ENCODE peak calls at places on chromosome 3, in five cellular contexts. One of them, this sample, is unnamed.

GRCh38 chr3:192875971-192876565 is 41.6 kb downstream of the MB21D2 start:
- DNase-seq in GM23338: no peak
- DNase-seq in HL-60: no peak
- DNase-seq in SK-N-SH: no peak
- DNase-seq in HCT116: no peak
- DNase-seq in this sample: no peak

GRCh38 chr3:185362850-185363661 is at the start of gene MAP3K13:
- DNase-seq in GM23338: peak
- DNase-seq in HL-60: peak
- DNase-seq in SK-N-SH: peak
- DNase-seq in HCT116: peak
- DNase-seq in this sample: no peak

GRCh38 chr3:125055913-125056705 is at the start of gene HEG1:
- DNase-seq in GM23338: peak
- DNase-seq in HL-60: peak
- DNase-seq in SK-N-SH: peak
- DNase-seq in HCT116: no peak
- DNase-seq in this sample: no peak

GRCh38 chr3:179149239-179149887 is 1.2 kb downstream of the PIK3CA start:
- DNase-seq in GM23338: peak
- DNase-seq in HL-60: peak
- DNase-seq in SK-N-SH: no peak
- DNase-seq in HCT116: no peak
- DNase-seq in this sample: no peak

GRCh38 chr3:102400766-102401165 is 34.0 kb upstream of the ZPLD1 start:
- DNase-seq in GM23338: no peak
- DNase-seq in HL-60: no peak
- DNase-seq in SK-N-SH: no peak
- DNase-seq in HCT116: peak
- DNase-seq in this sample: peak

GRCh38 chr3:3074551-3075257 is 35.5 kb downstream of the IL5RA start:
- DNase-seq in GM23338: no peak
- DNase-seq in HL-60: no peak
- DNase-seq in SK-N-SH: no peak
- DNase-seq in HCT116: no peak
- DNase-seq in this sample: no peak

GRCh38 chr3:129068291-129068886 is 7.8 kb downstream of the GP9 start:
- DNase-seq in GM23338: peak
- DNase-seq in HL-60: no peak
- DNase-seq in SK-N-SH: no peak
- DNase-seq in HCT116: no peak
- DNase-seq in this sample: no peak

GRCh38 chr3:184334470-184335158 is 2.8 kb upstream of the FAM131A start:
- DNase-seq in GM23338: no peak
- DNase-seq in HL-60: no peak
- DNase-seq in SK-N-SH: no peak
- DNase-seq in HCT116: no peak
- DNase-seq in this sample: peak

GRCh38 chr3:73381551-73381950 is 243.2 kb downstream of the PDZRN3 start:
- DNase-seq in GM23338: no peak
- DNase-seq in HL-60: no peak
- DNase-seq in SK-N-SH: no peak
- DNase-seq in HCT116: no peak
- DNase-seq in this sample: no peak

GRCh38 chr3:129461022-129461421 is 21.0 kb downstream of the IFT122 start:
- DNase-seq in GM23338: no peak
- DNase-seq in HL-60: no peak
- DNase-seq in SK-N-SH: no peak
- DNase-seq in HCT116: no peak
- DNase-seq in this sample: no peak

GRCh38 chr3:189304465-189305341 is 132.9 kb downstream of the TPRG1 start:
- DNase-seq in GM23338: peak
- DNase-seq in HL-60: no peak
- DNase-seq in SK-N-SH: no peak
- DNase-seq in HCT116: no peak
- DNase-seq in this sample: peak

GRCh38 chr3:49673715-49674490 is at the start of gene APEH:
- DNase-seq in GM23338: peak
- DNase-seq in HL-60: peak
- DNase-seq in SK-N-SH: peak
- DNase-seq in HCT116: peak
- DNase-seq in this sample: peak
- TF ChIP-seq REST in GM23338: no peak
- TF ChIP-seq REST in HL-60: peak
- TF ChIP-seq REST in SK-N-SH: no peak
- TF ChIP-seq REST in HCT116: no peak
- TF ChIP-seq REST in this sample: no peak

GRCh38 chr3:127746400-127747057 is 73.8 kb downstream of the ABTB1 start:
- DNase-seq in GM23338: no peak
- DNase-seq in HL-60: no peak
- DNase-seq in SK-N-SH: no peak
- DNase-seq in HCT116: no peak
- DNase-seq in this sample: no peak

GRCh38 chr3:127744216-127744815 is 71.6 kb downstream of the ABTB1 start:
- DNase-seq in GM23338: no peak
- DNase-seq in HL-60: no peak
- DNase-seq in SK-N-SH: peak
- DNase-seq in HCT116: no peak
- DNase-seq in this sample: no peak

GRCh38 chr3:127743676-127744075 is 70.9 kb downstream of the ABTB1 start:
- DNase-seq in GM23338: no peak
- DNase-seq in HL-60: no peak
- DNase-seq in SK-N-SH: no peak
- DNase-seq in HCT116: no peak
- DNase-seq in this sample: no peak

GRCh38 chr3:127745656-127746399 is 73.1 kb downstream of the ABTB1 start:
- DNase-seq in GM23338: no peak
- DNase-seq in HL-60: no peak
- DNase-seq in SK-N-SH: no peak
- DNase-seq in HCT116: no peak
- DNase-seq in this sample: no peak

DNA sequence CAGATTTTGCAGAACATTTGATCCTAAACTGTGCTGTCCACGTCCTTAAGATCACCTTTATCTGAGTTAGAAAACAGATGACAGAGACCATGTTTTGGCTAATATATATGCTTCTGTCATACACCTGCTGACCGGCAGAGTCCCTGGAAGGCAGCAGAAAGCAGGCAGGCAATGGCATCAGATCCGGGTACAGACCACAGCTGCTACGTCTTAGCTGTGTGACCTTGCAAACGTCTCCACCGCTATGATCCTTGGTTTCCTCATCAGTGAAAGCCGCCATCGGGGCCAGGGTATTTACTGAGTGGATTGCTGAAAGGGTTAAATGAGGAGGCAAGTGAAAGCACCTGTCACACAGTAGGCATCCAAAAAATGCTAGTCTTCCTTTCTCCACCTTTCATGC is 72.1 kb downstream of the ABTB1 start:
- DNase-seq in GM23338: no peak
- DNase-seq in HL-60: no peak
- DNase-seq in SK-N-SH: no peak
- DNase-seq in HCT116: no peak
- DNase-seq in this sample: no peak
- TF ChIP-seq POLR2AphosphoS5 in GM23338: no peak
- TF ChIP-seq POLR2AphosphoS5 in HL-60: no peak
- TF ChIP-seq POLR2AphosphoS5 in SK-N-SH: no peak
- TF ChIP-seq POLR2AphosphoS5 in HCT116: no peak
- TF ChIP-seq POLR2AphosphoS5 in this sample: no peak

DNA sequence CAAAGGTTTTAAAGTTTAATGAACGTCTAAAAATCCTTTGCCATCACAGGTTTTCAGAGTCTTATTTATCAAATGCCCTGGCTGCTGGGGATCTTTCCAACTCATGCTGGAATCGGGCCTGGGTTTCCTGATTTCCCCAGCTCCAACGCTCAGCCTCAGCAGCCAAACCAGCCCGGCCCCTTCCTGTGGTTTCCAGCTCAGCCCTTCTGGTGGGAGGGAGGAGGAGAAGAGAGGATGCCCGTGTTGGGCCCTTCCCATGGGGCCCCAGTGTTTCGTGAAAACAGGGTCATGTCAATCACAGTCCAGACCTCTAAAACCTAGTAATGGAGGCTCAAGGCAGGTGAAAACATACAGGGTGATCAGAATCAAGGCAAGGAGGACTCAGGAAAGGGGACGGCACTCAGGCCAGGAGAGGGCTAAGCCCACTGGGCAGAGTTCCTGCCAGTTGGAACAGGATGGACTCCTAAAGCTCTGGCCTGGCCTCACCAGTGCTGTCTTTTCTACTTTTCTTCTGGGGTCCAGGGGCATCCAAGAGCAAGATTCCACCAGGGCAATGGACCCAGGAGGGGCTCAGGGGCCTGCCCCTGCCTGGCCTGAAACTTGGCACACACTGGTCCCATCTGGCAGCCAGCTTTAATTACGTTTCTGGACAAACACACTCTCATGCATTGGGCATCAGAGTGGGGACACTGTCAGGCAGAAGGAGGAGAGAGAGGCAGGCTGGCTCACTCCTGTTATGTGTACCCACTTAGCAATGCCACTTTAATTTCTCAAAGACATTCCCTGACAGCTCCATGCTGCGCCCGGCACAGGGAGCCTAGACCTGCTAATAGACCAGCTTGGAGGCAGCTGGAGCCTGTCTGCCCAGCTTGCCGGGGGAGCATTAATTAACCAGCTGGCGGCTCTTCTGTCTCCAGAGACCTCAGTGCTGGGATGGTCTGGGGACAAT is 194.6 kb downstream of the FAM43A start:
- DNase-seq in GM23338: no peak
- DNase-seq in HL-60: peak
- DNase-seq in SK-N-SH: peak
- DNase-seq in HCT116: no peak
- DNase-seq in this sample: no peak
- H3K4me3 ChIP-seq in GM23338: no peak
- H3K4me3 ChIP-seq in HL-60: no peak
- H3K4me3 ChIP-seq in SK-N-SH: no peak
- H3K4me3 ChIP-seq in HCT116: no peak
- H3K4me3 ChIP-seq in this sample: no peak

GRCh38 chr3:157573281-157573680 is 70.1 kb upstream of the VEPH1 start:
- DNase-seq in GM23338: no peak
- DNase-seq in HL-60: no peak
- DNase-seq in SK-N-SH: no peak
- DNase-seq in HCT116: no peak
- DNase-seq in this sample: no peak
- TF ChIP-seq REST in GM23338: no peak
- TF ChIP-seq REST in HL-60: no peak
- TF ChIP-seq REST in SK-N-SH: no peak
- TF ChIP-seq REST in HCT116: no peak
- TF ChIP-seq REST in this sample: no peak

GRCh38 chr3:197749315-197749600 is 425 bp upstream of the FYTTD1 start:
- DNase-seq in GM23338: peak
- DNase-seq in HL-60: no peak
- DNase-seq in SK-N-SH: peak
- DNase-seq in HCT116: peak
- DNase-seq in this sample: no peak
- TF ChIP-seq POLR2AphosphoS5 in GM23338: no peak
- TF ChIP-seq POLR2AphosphoS5 in HL-60: no peak
- TF ChIP-seq POLR2AphosphoS5 in SK-N-SH: no peak
- TF ChIP-seq POLR2AphosphoS5 in HCT116: no peak
- TF ChIP-seq POLR2AphosphoS5 in this sample: no peak

GRCh38 chr3:28915711-28916481 is 365.0 kb upstream of the RBMS3 start:
- DNase-seq in GM23338: peak
- DNase-seq in HL-60: peak
- DNase-seq in SK-N-SH: peak
- DNase-seq in HCT116: peak
- DNase-seq in this sample: no peak
- H3K4me3 ChIP-seq in GM23338: no peak
- H3K4me3 ChIP-seq in HL-60: no peak
- H3K4me3 ChIP-seq in SK-N-SH: peak
- H3K4me3 ChIP-seq in HCT116: no peak
- H3K4me3 ChIP-seq in this sample: no peak